ENCODE peak calls at places on chromosomes 2 and 18, in four cellular contexts. R is body of pancreas, U is HFFc6, G is fibroblast of mammary gland. A is an unnamed sample.

GRCh38 chr2:171217330-171217729 is 56.6 kb upstream of the TLK1 start:
- DNase-seq in R (no peak), U (no peak), G (no peak), A (no peak)

GRCh38 chr2:239343460-239343859 is 57.4 kb downstream of the HDAC4 start:
- DNase-seq in R (no peak), U (no peak), G (no peak), A (no peak)

GRCh38 chr2:174666312-174666711 is 68.7 kb upstream of the WIPF1 start:
- DNase-seq in R (no peak), U (no peak), G (no peak), A (no peak)

GRCh38 chr2:47984041-47984440 is 77.7 kb upstream of the FBXO11 start:
- DNase-seq in R (no peak), G (peak), U (no peak), A (no peak)

GRCh38 chr18:23926590-23926989 is 88.0 kb upstream of the TTC39C start:
- DNase-seq in G (no peak), R (no peak), U (no peak), A (no peak)

GRCh38 chr2:95030496-95030895 is 5.0 kb downstream of the MAL start:
- DNase-seq in U (no peak), R (no peak), G (no peak), A (no peak)

GRCh38 chr2:151638188-151638933 is 95.9 kb downstream of the NEB start:
- DNase-seq in G (no peak), R (no peak), U (no peak), A (peak)

GRCh38 chr2:194382221-194382620 is 1274.8 kb upstream of the SLC39A10 start:
- DNase-seq in U (no peak), R (no peak), G (no peak), A (no peak)

GRCh38 chr2:205681836-205682238 is 464 bp upstream of the NRP2 start:
- DNase-seq in R (no peak), G (no peak), U (no peak), A (no peak)

GRCh38 chr2:105777506-105778343 is 33.0 kb downstream of the NCK2 start:
- DNase-seq in R (no peak), G (no peak), U (no peak), A (no peak)

GRCh38 chr2:119223521-119224390 is at the start of gene STEAP3:
- DNase-seq in R (peak), U (peak), G (peak), A (peak)

GRCh38 chr2:181589779-181590178 is 67.1 kb downstream of the CERKL start:
- DNase-seq in R (no peak), U (no peak), G (no peak), A (no peak)
- TF ChIP-seq CTCF in R (no peak), U (no peak), G (no peak), A (no peak)

GRCh38 chr2:98444436-98445166 is at the start of gene INPP4A:
- DNase-seq in R (peak), U (peak), G (peak), A (peak)
- TF ChIP-seq CTCF in R (no peak), U (peak), G (no peak), A (no peak)

GRCh38 chr18:24990548-24991219 is 361.3 kb downstream of the ZNF521 start:
- DNase-seq in U (no peak), G (no peak), R (no peak), A (no peak)
- TF ChIP-seq CTCF in U (no peak), G (no peak), R (no peak), A (no peak)

GRCh38 chr2:41764919-41765318 is 282.9 kb upstream of the PKDCC start:
- DNase-seq in U (no peak), G (no peak), R (no peak), A (no peak)
- TF ChIP-seq CTCF in U (no peak), G (no peak), R (no peak), A (no peak)

GRCh38 chr2:112032615-112033457 is 22.2 kb upstream of the TMEM87B start:
- DNase-seq in U (peak), G (peak), R (peak), A (no peak)
- TF ChIP-seq CTCF in U (peak), G (peak), R (no peak), A (no peak)

GRCh38 chr18:5197461-5197860 is 404 bp upstream of the AKAIN1 start:
- DNase-seq in G (no peak), U (no peak), R (peak), A (no peak)

GRCh38 chr18:5196253-5197031 is 615 bp downstream of the AKAIN1 start:
- DNase-seq in R (peak), U (no peak), G (no peak), A (no peak)

GRCh38 chr18:5195656-5196055 is 1.4 kb downstream of the AKAIN1 start:
- DNase-seq in G (no peak), R (no peak), U (no peak), A (no peak)

DNA sequence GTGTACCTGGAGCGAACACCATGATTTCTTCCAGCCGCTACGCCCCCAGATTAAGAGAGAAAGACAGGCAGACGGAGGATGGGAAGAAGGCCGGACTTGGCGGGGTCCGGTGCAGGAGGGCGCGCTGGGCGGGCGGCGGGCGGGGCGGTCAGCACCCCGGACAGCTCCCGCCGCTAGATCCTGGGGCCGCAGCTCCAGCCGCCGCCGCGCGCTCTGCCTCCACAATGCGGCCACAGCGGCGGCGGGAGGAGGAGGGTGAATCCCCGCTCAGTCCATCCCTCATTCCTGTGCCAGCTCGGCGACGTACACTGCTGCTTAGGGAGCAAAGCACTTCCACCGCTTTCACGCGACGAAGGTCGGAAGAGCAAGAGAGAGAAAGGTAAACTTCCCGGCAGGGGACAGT is at the start of gene AKAIN1:
- DNase-seq in U (no peak), R (peak), G (peak), A (peak)
- TF ChIP-seq CTCF in U (no peak), R (no peak), G (no peak), A (no peak)

GRCh38 chr2:216618785-216619184 is 14.4 kb upstream of the IGFBP2 start:
- DNase-seq in G (no peak), R (no peak), U (no peak), A (no peak)
- TF ChIP-seq CTCF in G (no peak), R (no peak), U (no peak), A (no peak)

DNA sequence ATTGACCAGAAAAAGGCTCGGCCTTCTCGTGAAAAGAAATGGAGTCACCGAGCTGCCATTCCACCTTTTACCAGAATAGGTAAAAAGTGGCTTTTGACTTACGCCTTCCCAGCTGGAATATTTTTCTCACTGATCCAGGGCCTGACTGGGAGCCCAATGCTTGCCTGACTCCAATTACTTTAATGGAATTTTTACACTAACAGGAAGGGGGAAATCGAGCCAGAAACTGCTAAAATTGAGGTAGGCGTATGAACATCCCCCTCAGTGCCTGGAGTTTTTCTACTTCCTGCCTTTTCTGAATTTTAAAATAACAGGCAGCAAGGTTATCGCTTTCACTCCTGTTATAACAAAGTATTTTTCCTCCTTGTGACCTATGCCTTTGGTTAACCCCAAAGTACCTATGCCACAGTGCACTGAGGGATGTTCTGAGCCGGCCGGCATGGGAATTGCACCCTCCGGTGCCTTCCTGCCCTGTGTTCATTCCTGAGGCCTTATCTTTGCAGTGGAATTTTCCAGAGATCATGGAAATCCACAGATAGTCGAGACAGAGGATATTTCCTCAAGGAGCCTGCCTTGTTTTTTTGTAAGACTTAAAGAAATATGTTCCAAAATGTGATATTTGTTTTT is 18.3 kb upstream of the RPL31 start:
- DNase-seq in G (no peak), R (no peak), U (no peak), A (no peak)
- TF ChIP-seq CTCF in G (no peak), R (no peak), U (no peak), A (no peak)

A was measured in activated CD8-positive, alpha-beta T cell treated with anti-CD3 and anti-CD28 coated beads for 36 hours.